ENCODE peak calls at places on chromosome 2, in seven cellular contexts. U, S, K, C, G, A and D are unnamed samples.

GRCh38 chr2:190270298-190270697 is 49.3 kb downstream of the HIBCH start:
- DNase-seq in A (no peak), U (peak; percentile 79), G (peak; percentile 56), K (peak; percentile 21), S (no peak), C (no peak), D (no peak)

GRCh38 chr2:233059797-233060499 is at the start of gene INPP5D:
- DNase-seq in G (peak; percentile 59), U (no peak), S (peak; percentile 26), A (no peak), K (no peak), C (no peak), D (no peak)

GRCh38 chr2:79717364-79718007 is 204.6 kb downstream of the CTNNA2 start:
- DNase-seq in G (peak; percentile 13), A (no peak), U (peak; percentile 83), K (peak; percentile 11), C (no peak), S (no peak), D (no peak)

GRCh38 chr2:229686122-229686919 is 28.0 kb downstream of the DNER start:
- DNase-seq in S (peak; percentile 1), A (no peak), G (no peak), K (no peak), U (no peak), C (no peak), D (no peak)

GRCh38 chr2:43209204-43209717 is 17.1 kb downstream of the ZFP36L2 start:
- DNase-seq in G (no peak), A (no peak), S (no peak), K (no peak), C (no peak), U (no peak), D (no peak)

GRCh38 chr2:37713258-37713700 is 41.8 kb upstream of the CDC42EP3 start:
- DNase-seq in C (peak; percentile 13), S (peak; percentile 28), A (no peak), K (no peak), U (peak; percentile 98), G (no peak), D (no peak)

GRCh38 chr2:18406219-18406618 is 154.2 kb downstream of the RDH14 start:
- DNase-seq in S (no peak), K (no peak), A (no peak), G (no peak), U (no peak), C (no peak), D (no peak)

GRCh38 chr2:113240150-113240914 is 38.4 kb downstream of the PAX8 start:
- DNase-seq in G (no peak), C (no peak), S (no peak), U (peak; percentile 97), K (peak; percentile 74), A (no peak), D (peak; percentile 55)

GRCh38 chr2:214376631-214377624 is 33.9 kb upstream of the VWC2L start:
- DNase-seq in U (peak; percentile 20), C (no peak), G (no peak), S (no peak), K (no peak), A (no peak), D (no peak)

GRCh38 chr2:239477606-239478005 is 76.8 kb upstream of the HDAC4 start:
- DNase-seq in U (no peak), C (no peak), A (no peak), S (no peak), K (no peak), G (no peak), D (no peak)

GRCh38 chr2:1192121-1192520 is 221.1 kb upstream of the TPO start:
- DNase-seq in S (no peak), U (no peak), G (no peak), K (no peak), A (no peak), C (no peak), D (no peak)

GRCh38 chr2:235960011-235960715 is 208.0 kb downstream of the GBX2 start:
- DNase-seq in A (no peak), U (no peak), K (no peak), S (no peak), G (no peak), C (no peak), D (no peak)

DNA sequence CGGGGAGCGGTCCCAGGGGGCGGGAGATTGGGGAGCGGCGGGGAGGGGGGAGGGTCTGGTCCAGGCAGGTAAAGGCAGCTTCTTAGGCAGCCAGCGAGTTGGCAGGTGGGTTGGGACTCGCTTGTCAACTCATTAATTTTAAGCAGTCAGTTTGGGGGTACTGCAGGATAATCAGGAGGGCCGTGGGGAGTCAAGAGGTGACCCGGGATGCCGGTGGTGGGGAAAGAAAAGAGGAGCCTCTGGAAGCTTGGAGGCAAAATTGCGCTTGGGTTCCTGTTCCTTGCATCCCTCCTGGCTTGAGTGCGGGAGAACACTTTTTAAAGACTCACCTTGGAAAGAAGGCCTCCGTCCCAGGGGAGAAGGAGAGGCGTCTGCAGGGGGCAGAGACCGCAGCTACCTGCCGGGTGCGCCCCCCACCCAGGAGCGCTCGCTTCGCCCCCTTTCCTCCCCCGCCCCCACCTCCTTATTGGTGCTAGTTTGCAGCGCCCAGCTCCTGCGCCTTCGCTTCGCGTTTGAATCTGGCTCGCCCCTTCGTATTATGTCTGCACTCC is at the start of gene KCNJ3:
- DNase-seq in C (no peak), A (no peak), U (no peak), S (no peak), G (no peak), K (no peak), D (no peak)
- TF ChIP-seq CEBPB in C (no peak), A (no peak), U (no peak), S (no peak), G (no peak), K (no peak), D (no peak)

DNA sequence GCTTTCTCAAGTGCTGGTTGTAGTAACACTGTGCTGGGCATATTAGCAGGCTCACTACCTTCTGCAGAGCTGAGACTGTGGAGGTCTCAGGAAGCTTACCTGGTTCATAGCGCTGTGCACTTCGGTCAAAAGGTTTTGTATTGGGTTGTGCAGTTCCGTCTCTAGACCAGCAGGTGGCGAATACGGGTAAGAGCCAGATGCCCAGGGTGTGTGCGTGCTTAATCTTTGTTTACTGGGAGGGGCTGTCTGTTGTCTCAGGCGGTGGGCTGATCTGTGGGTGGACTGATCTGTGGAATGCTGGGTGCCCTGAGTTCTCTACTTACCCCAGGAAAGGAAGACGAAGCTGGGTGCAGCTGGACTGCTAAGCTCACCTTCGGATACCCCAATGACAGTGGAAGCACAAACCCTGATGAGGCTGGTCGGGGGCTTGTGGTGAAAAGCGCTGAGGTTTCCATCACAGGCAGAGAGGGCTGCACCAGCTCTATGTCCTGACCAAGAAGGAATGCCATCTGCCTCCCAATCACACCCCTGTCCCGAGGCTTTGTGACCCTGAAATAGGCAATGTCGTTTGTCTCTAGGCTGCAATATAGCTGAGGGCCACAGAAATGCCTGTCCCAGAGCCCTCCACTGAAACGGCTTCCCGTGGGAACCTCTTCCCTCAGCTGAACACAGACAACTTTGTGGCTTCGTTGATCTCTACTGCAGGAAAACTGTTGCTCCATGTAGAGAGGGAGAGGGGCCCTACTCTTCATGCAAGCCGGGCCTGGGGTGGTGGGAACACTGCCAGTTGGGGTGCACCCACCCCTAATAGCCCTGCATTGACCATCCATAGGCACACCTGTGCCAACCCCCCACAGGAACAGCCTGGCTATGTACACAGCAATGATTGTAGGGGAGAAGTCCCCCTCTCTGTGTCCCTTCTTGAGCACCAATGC is 45.9 kb upstream of the FAM117B start:
- DNase-seq in K (peak; percentile 59), U (peak; percentile 62), S (peak; percentile 75), C (peak; percentile 35), A (peak; percentile 66), G (peak; percentile 89), D (peak; percentile 64)
- H3K4me3 ChIP-seq in K (no peak overlapping the region), U (no peak overlapping the region), S (no peak overlapping the region), C (no peak overlapping the region), A (no peak overlapping the region), G (peak overlapping the region; percentile 54), D (no peak overlapping the region)

DNA sequence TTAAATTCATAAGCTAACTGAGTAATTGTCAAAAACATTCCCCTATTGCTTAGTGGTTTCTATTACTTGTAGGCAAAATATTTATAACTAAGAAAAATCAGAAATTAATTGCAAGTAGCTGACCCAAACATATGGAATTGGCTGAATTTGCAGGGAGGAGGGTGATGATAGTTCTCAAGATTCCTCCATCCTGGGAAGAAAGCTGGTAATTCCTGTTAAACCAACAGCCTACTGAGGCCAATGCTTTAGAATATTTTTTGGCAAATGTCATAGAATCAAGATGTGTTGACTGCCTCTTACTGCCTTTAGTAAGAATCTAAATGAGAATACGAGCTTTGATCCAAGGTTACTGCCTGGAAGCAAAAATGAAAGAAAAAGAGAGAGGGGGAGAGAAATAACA is 120.0 kb downstream of the COL6A3 start:
- DNase-seq in K (no peak), S (no peak), A (no peak), G (no peak), C (no peak), U (peak; percentile 71), D (no peak)
- H3K27ac ChIP-seq in K (no peak overlapping the region), S (no peak overlapping the region), A (no peak overlapping the region), G (no peak overlapping the region), C (no peak overlapping the region), U (peak overlapping the region; percentile 8), D (no peak overlapping the region)

DNA sequence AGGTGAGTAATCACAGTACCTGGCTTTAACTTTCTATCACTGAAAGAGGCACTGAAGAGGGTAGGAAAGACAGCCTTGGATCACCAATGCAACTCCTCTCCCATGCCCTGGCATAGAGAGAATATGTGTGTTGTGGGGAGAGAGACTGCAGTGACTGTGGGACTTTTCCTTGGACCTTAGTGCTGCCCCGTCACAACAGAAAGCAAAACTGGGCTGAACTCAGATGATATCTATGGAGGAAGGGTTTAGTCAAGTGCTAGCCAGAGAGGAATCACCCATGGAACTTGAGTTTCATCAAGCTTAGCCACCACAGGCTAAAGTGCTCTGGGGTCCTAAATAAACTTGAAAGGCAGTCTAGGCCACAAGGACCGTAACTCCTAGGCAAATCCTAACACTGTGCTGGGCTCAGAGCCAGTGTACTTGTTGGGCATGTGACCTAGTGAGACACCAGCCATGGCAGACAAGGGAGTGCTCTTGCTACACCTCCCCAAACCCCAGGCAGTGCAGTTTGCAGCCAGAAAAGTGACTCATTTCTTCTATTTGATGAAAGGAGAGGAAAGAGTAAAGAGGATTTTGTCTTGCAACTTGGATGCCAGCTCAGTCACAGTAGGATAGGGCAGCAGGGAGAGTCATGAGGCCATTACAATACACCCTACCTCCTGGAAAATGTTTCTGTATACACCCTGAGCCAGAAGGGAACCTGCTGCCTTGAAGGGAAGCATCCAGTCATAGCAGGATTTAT is 105.8 kb upstream of the SPOPL start:
- DNase-seq in S (no peak), A (no peak), C (no peak), G (no peak), U (peak; percentile 42), K (no peak), D (no peak)
- TF ChIP-seq CEBPB in S (no peak), A (no peak), C (no peak), G (no peak), U (no peak), K (no peak), D (peak; percentile 52)

GRCh38 chr2:222862915-222863544 is 2.2 kb downstream of the ACSL3 start:
- DNase-seq in S (no peak), A (no peak), K (no peak), U (no peak), G (no peak), C (no peak), D (no peak)
- H3K4me3 ChIP-seq in S (peak overlapping the region; percentile 93), A (peak overlapping the region; percentile 77), K (peak overlapping the region; percentile 96), U (peak overlapping the region; percentile 98), G (peak overlapping the region; percentile 99), C (peak overlapping the region; percentile 67), D (peak overlapping the region; percentile 86)

GRCh38 chr2:101818531-101819451 is 121.3 kb downstream of the MAP4K4 start:
- DNase-seq in U (peak; percentile 89), K (no peak), A (no peak), S (no peak), C (no peak), G (peak; percentile 84), D (no peak)
- H3K27ac ChIP-seq in U (peak overlapping the region; percentile 53), K (peak overlapping the region; percentile 32), A (no peak overlapping the region), S (no peak overlapping the region), C (no peak overlapping the region), G (peak overlapping the region; percentile 43), D (no peak overlapping the region)